ENCODE peak calls at places on chromosomes 7 and 10, in eight cellular contexts. One of them, this sample, is unnamed.

GRCh38 chr7:45974540-45975360 is 53.7 kb upstream of the IGFBP3 start:
- DNase-seq in LoVo: no peak
- DNase-seq in astrocyte of the hippocampus: no peak
- DNase-seq in SW480: peak
- DNase-seq in stimulated activated CD4-positive, alpha-beta T cell treated with anti-CD3 and anti-CD28 coated beads, TNF-alpha, amount 100 ng/mL, for 48 hours: no peak
- DNase-seq in HuH-7.5: no peak
- DNase-seq in Right ventricle myocardium inferior: no peak
- DNase-seq in HFFc6: no peak
- DNase-seq in this sample: no peak

GRCh38 chr10:11145498-11145855 is 127.8 kb downstream of the CELF2 start:
- DNase-seq in Right ventricle myocardium inferior: no peak
- DNase-seq in astrocyte of the hippocampus: no peak
- DNase-seq in HFFc6: no peak
- DNase-seq in HuH-7.5: no peak
- DNase-seq in stimulated activated CD4-positive, alpha-beta T cell treated with anti-CD3 and anti-CD28 coated beads, TNF-alpha, amount 100 ng/mL, for 48 hours: no peak
- DNase-seq in LoVo: no peak
- DNase-seq in SW480: no peak
- DNase-seq in this sample: no peak

GRCh38 chr10:52532650-52533290 is 218.7 kb downstream of the DKK1 start:
- DNase-seq in Right ventricle myocardium inferior: no peak
- DNase-seq in stimulated activated CD4-positive, alpha-beta T cell treated with anti-CD3 and anti-CD28 coated beads, TNF-alpha, amount 100 ng/mL, for 48 hours: no peak
- DNase-seq in HFFc6: no peak
- DNase-seq in astrocyte of the hippocampus: no peak
- DNase-seq in SW480: no peak
- DNase-seq in LoVo: no peak
- DNase-seq in HuH-7.5: no peak
- DNase-seq in this sample: no peak

GRCh38 chr10:76397957-76398665 is 966.7 kb downstream of the LRMDA start:
- DNase-seq in HuH-7.5: no peak
- DNase-seq in SW480: no peak
- DNase-seq in stimulated activated CD4-positive, alpha-beta T cell treated with anti-CD3 and anti-CD28 coated beads, TNF-alpha, amount 100 ng/mL, for 48 hours: no peak
- DNase-seq in Right ventricle myocardium inferior: no peak
- DNase-seq in LoVo: no peak
- DNase-seq in astrocyte of the hippocampus: peak
- DNase-seq in HFFc6: no peak
- DNase-seq in this sample: no peak

GRCh38 chr7:147759327-147759943 is 831.1 kb upstream of the C7orf33 start:
- DNase-seq in astrocyte of the hippocampus: no peak
- DNase-seq in HFFc6: no peak
- DNase-seq in SW480: no peak
- DNase-seq in HuH-7.5: no peak
- DNase-seq in stimulated activated CD4-positive, alpha-beta T cell treated with anti-CD3 and anti-CD28 coated beads, TNF-alpha, amount 100 ng/mL, for 48 hours: no peak
- DNase-seq in LoVo: no peak
- DNase-seq in Right ventricle myocardium inferior: no peak
- DNase-seq in this sample: no peak

GRCh38 chr10:114593816-114594468 is 64.1 kb downstream of the ABLIM1 start:
- DNase-seq in astrocyte of the hippocampus: no peak
- DNase-seq in LoVo: no peak
- DNase-seq in Right ventricle myocardium inferior: no peak
- DNase-seq in SW480: no peak
- DNase-seq in HuH-7.5: no peak
- DNase-seq in stimulated activated CD4-positive, alpha-beta T cell treated with anti-CD3 and anti-CD28 coated beads, TNF-alpha, amount 100 ng/mL, for 48 hours: no peak
- DNase-seq in HFFc6: no peak
- DNase-seq in this sample: no peak

GRCh38 chr7:106569500-106569929 is 91.4 kb downstream of the CCDC71L start:
- DNase-seq in Right ventricle myocardium inferior: no peak
- DNase-seq in LoVo: no peak
- DNase-seq in HuH-7.5: no peak
- DNase-seq in HFFc6: no peak
- DNase-seq in astrocyte of the hippocampus: no peak
- DNase-seq in stimulated activated CD4-positive, alpha-beta T cell treated with anti-CD3 and anti-CD28 coated beads, TNF-alpha, amount 100 ng/mL, for 48 hours: no peak
- DNase-seq in SW480: no peak
- DNase-seq in this sample: no peak

GRCh38 chr7:82141427-82141826 is 302.1 kb downstream of the CACNA2D1 start:
- DNase-seq in HuH-7.5: no peak
- DNase-seq in SW480: no peak
- DNase-seq in HFFc6: peak
- DNase-seq in Right ventricle myocardium inferior: no peak
- DNase-seq in astrocyte of the hippocampus: peak
- DNase-seq in LoVo: no peak
- DNase-seq in stimulated activated CD4-positive, alpha-beta T cell treated with anti-CD3 and anti-CD28 coated beads, TNF-alpha, amount 100 ng/mL, for 48 hours: no peak
- DNase-seq in this sample: peak

GRCh38 chr7:41578700-41579099 is 124.2 kb downstream of the INHBA start:
- DNase-seq in SW480: no peak
- DNase-seq in astrocyte of the hippocampus: peak
- DNase-seq in Right ventricle myocardium inferior: no peak
- DNase-seq in HuH-7.5: no peak
- DNase-seq in HFFc6: no peak
- DNase-seq in stimulated activated CD4-positive, alpha-beta T cell treated with anti-CD3 and anti-CD28 coated beads, TNF-alpha, amount 100 ng/mL, for 48 hours: no peak
- DNase-seq in LoVo: no peak
- DNase-seq in this sample: no peak

GRCh38 chr7:5508698-5509097 is 85.1 kb upstream of the TNRC18 start:
- DNase-seq in HFFc6: no peak
- DNase-seq in Right ventricle myocardium inferior: no peak
- DNase-seq in SW480: no peak
- DNase-seq in stimulated activated CD4-positive, alpha-beta T cell treated with anti-CD3 and anti-CD28 coated beads, TNF-alpha, amount 100 ng/mL, for 48 hours: no peak
- DNase-seq in astrocyte of the hippocampus: no peak
- DNase-seq in LoVo: no peak
- DNase-seq in HuH-7.5: no peak
- DNase-seq in this sample: no peak

GRCh38 chr7:123787227-123788007 is 38.6 kb upstream of the WASL start:
- DNase-seq in LoVo: no peak
- DNase-seq in Right ventricle myocardium inferior: no peak
- DNase-seq in HuH-7.5: no peak
- DNase-seq in stimulated activated CD4-positive, alpha-beta T cell treated with anti-CD3 and anti-CD28 coated beads, TNF-alpha, amount 100 ng/mL, for 48 hours: no peak
- DNase-seq in astrocyte of the hippocampus: no peak
- DNase-seq in SW480: no peak
- DNase-seq in HFFc6: no peak
- DNase-seq in this sample: no peak

GRCh38 chr7:18128846-18129245 is 101.2 kb upstream of the PRPS1L1 start:
- DNase-seq in HFFc6: no peak
- DNase-seq in stimulated activated CD4-positive, alpha-beta T cell treated with anti-CD3 and anti-CD28 coated beads, TNF-alpha, amount 100 ng/mL, for 48 hours: no peak
- DNase-seq in astrocyte of the hippocampus: no peak
- DNase-seq in SW480: no peak
- DNase-seq in LoVo: no peak
- DNase-seq in HuH-7.5: no peak
- DNase-seq in Right ventricle myocardium inferior: no peak
- DNase-seq in this sample: no peak

GRCh38 chr10:74982634-74982982 is 128.8 kb upstream of the SAMD8 start:
- DNase-seq in stimulated activated CD4-positive, alpha-beta T cell treated with anti-CD3 and anti-CD28 coated beads, TNF-alpha, amount 100 ng/mL, for 48 hours: no peak
- DNase-seq in HuH-7.5: no peak
- DNase-seq in HFFc6: no peak
- DNase-seq in SW480: no peak
- DNase-seq in Right ventricle myocardium inferior: no peak
- DNase-seq in astrocyte of the hippocampus: no peak
- DNase-seq in LoVo: no peak
- DNase-seq in this sample: no peak

GRCh38 chr10:58266003-58266825 is 1.5 kb downstream of the IPMK start:
- DNase-seq in astrocyte of the hippocampus: peak
- DNase-seq in HuH-7.5: peak
- DNase-seq in LoVo: no peak
- DNase-seq in Right ventricle myocardium inferior: no peak
- DNase-seq in stimulated activated CD4-positive, alpha-beta T cell treated with anti-CD3 and anti-CD28 coated beads, TNF-alpha, amount 100 ng/mL, for 48 hours: no peak
- DNase-seq in HFFc6: peak
- DNase-seq in SW480: peak
- DNase-seq in this sample: peak

GRCh38 chr10:74194545-74194944 is 43.5 kb downstream of the ADK start:
- DNase-seq in LoVo: no peak
- DNase-seq in Right ventricle myocardium inferior: no peak
- DNase-seq in HuH-7.5: no peak
- DNase-seq in SW480: no peak
- DNase-seq in HFFc6: no peak
- DNase-seq in astrocyte of the hippocampus: no peak
- DNase-seq in stimulated activated CD4-positive, alpha-beta T cell treated with anti-CD3 and anti-CD28 coated beads, TNF-alpha, amount 100 ng/mL, for 48 hours: no peak
- DNase-seq in this sample: no peak

GRCh38 chr10:3222068-3222467 is 49.5 kb upstream of the PITRM1 start:
- DNase-seq in LoVo: no peak
- DNase-seq in HFFc6: no peak
- DNase-seq in stimulated activated CD4-positive, alpha-beta T cell treated with anti-CD3 and anti-CD28 coated beads, TNF-alpha, amount 100 ng/mL, for 48 hours: no peak
- DNase-seq in HuH-7.5: no peak
- DNase-seq in astrocyte of the hippocampus: no peak
- DNase-seq in SW480: no peak
- DNase-seq in Right ventricle myocardium inferior: no peak
- DNase-seq in this sample: no peak

GRCh38 chr10:72567421-72567820 is 58.5 kb downstream of the MICU1 start:
- DNase-seq in HuH-7.5: no peak
- DNase-seq in SW480: peak
- DNase-seq in astrocyte of the hippocampus: peak
- DNase-seq in Right ventricle myocardium inferior: no peak
- DNase-seq in LoVo: no peak
- DNase-seq in stimulated activated CD4-positive, alpha-beta T cell treated with anti-CD3 and anti-CD28 coated beads, TNF-alpha, amount 100 ng/mL, for 48 hours: no peak
- DNase-seq in HFFc6: peak
- DNase-seq in this sample: no peak

GRCh38 chr7:102916426-102916825 is 3.6 kb downstream of the LRRC17 start:
- DNase-seq in LoVo: no peak
- DNase-seq in stimulated activated CD4-positive, alpha-beta T cell treated with anti-CD3 and anti-CD28 coated beads, TNF-alpha, amount 100 ng/mL, for 48 hours: no peak
- DNase-seq in HuH-7.5: no peak
- DNase-seq in Right ventricle myocardium inferior: no peak
- DNase-seq in SW480: no peak
- DNase-seq in HFFc6: peak
- DNase-seq in astrocyte of the hippocampus: peak
- DNase-seq in this sample: peak

GRCh38 chr7:55366461-55367138 is 1.5 kb downstream of the LANCL2 start:
- DNase-seq in HFFc6: no peak
- DNase-seq in astrocyte of the hippocampus: peak
- DNase-seq in HuH-7.5: no peak
- DNase-seq in stimulated activated CD4-positive, alpha-beta T cell treated with anti-CD3 and anti-CD28 coated beads, TNF-alpha, amount 100 ng/mL, for 48 hours: no peak
- DNase-seq in Right ventricle myocardium inferior: no peak
- DNase-seq in SW480: peak
- DNase-seq in LoVo: peak
- DNase-seq in this sample: peak

GRCh38 chr10:48289652-48290238 is 15.2 kb upstream of the FRMPD2 start:
- DNase-seq in LoVo: peak
- DNase-seq in astrocyte of the hippocampus: peak
- DNase-seq in Right ventricle myocardium inferior: peak
- DNase-seq in stimulated activated CD4-positive, alpha-beta T cell treated with anti-CD3 and anti-CD28 coated beads, TNF-alpha, amount 100 ng/mL, for 48 hours: peak
- DNase-seq in HuH-7.5: no peak
- DNase-seq in HFFc6: no peak
- DNase-seq in SW480: peak
- DNase-seq in this sample: peak

GRCh38 chr10:26574783-26575182 is 122.7 kb upstream of the PDSS1 start:
- DNase-seq in Right ventricle myocardium inferior: no peak
- DNase-seq in HFFc6: no peak
- DNase-seq in stimulated activated CD4-positive, alpha-beta T cell treated with anti-CD3 and anti-CD28 coated beads, TNF-alpha, amount 100 ng/mL, for 48 hours: no peak
- DNase-seq in SW480: no peak
- DNase-seq in astrocyte of the hippocampus: no peak
- DNase-seq in LoVo: no peak
- DNase-seq in HuH-7.5: no peak
- DNase-seq in this sample: no peak

GRCh38 chr7:50278120-50278519 is 26.4 kb upstream of the IKZF1 start:
- DNase-seq in Right ventricle myocardium inferior: no peak
- DNase-seq in stimulated activated CD4-positive, alpha-beta T cell treated with anti-CD3 and anti-CD28 coated beads, TNF-alpha, amount 100 ng/mL, for 48 hours: no peak
- DNase-seq in SW480: no peak
- DNase-seq in astrocyte of the hippocampus: no peak
- DNase-seq in HuH-7.5: no peak
- DNase-seq in HFFc6: no peak
- DNase-seq in LoVo: no peak
- DNase-seq in this sample: no peak

GRCh38 chr7:94146408-94146807 is 142.3 kb upstream of the BET1 start:
- DNase-seq in HuH-7.5: no peak
- DNase-seq in Right ventricle myocardium inferior: peak
- DNase-seq in stimulated activated CD4-positive, alpha-beta T cell treated with anti-CD3 and anti-CD28 coated beads, TNF-alpha, amount 100 ng/mL, for 48 hours: no peak
- DNase-seq in astrocyte of the hippocampus: no peak
- DNase-seq in SW480: no peak
- DNase-seq in LoVo: no peak
- DNase-seq in HFFc6: no peak
- DNase-seq in this sample: peak

GRCh38 chr10:78614744-78615143 is 454.0 kb upstream of the ZMIZ1 start:
- DNase-seq in LoVo: no peak
- DNase-seq in astrocyte of the hippocampus: no peak
- DNase-seq in SW480: no peak
- DNase-seq in stimulated activated CD4-positive, alpha-beta T cell treated with anti-CD3 and anti-CD28 coated beads, TNF-alpha, amount 100 ng/mL, for 48 hours: no peak
- DNase-seq in Right ventricle myocardium inferior: no peak
- DNase-seq in HuH-7.5: no peak
- DNase-seq in HFFc6: no peak
- DNase-seq in this sample: no peak

GRCh38 chr10:43689618-43689954 is 40.9 kb upstream of the ZNF32 start:
- DNase-seq in SW480: peak
- DNase-seq in stimulated activated CD4-positive, alpha-beta T cell treated with anti-CD3 and anti-CD28 coated beads, TNF-alpha, amount 100 ng/mL, for 48 hours: no peak
- DNase-seq in astrocyte of the hippocampus: peak
- DNase-seq in Right ventricle myocardium inferior: peak
- DNase-seq in LoVo: no peak
- DNase-seq in HFFc6: no peak
- DNase-seq in HuH-7.5: peak
- DNase-seq in this sample: no peak

GRCh38 chr7:108145401-108145800 is 15.2 kb upstream of the LAMB4 start:
- DNase-seq in HuH-7.5: no peak
- DNase-seq in LoVo: no peak
- DNase-seq in SW480: no peak
- DNase-seq in astrocyte of the hippocampus: no peak
- DNase-seq in HFFc6: no peak
- DNase-seq in stimulated activated CD4-positive, alpha-beta T cell treated with anti-CD3 and anti-CD28 coated beads, TNF-alpha, amount 100 ng/mL, for 48 hours: no peak
- DNase-seq in Right ventricle myocardium inferior: no peak
- DNase-seq in this sample: no peak

GRCh38 chr10:116606061-116606483 is 14.7 kb upstream of the PNLIPRP2 start:
- DNase-seq in SW480: no peak
- DNase-seq in HuH-7.5: no peak
- DNase-seq in HFFc6: no peak
- DNase-seq in stimulated activated CD4-positive, alpha-beta T cell treated with anti-CD3 and anti-CD28 coated beads, TNF-alpha, amount 100 ng/mL, for 48 hours: no peak
- DNase-seq in Right ventricle myocardium inferior: no peak
- DNase-seq in astrocyte of the hippocampus: no peak
- DNase-seq in LoVo: no peak
- DNase-seq in this sample: no peak

GRCh38 chr10:84588426-84588825 is 260.0 kb downstream of the CCSER2 start:
- DNase-seq in LoVo: no peak
- DNase-seq in HuH-7.5: no peak
- DNase-seq in HFFc6: no peak
- DNase-seq in SW480: no peak
- DNase-seq in astrocyte of the hippocampus: no peak
- DNase-seq in Right ventricle myocardium inferior: no peak
- DNase-seq in stimulated activated CD4-positive, alpha-beta T cell treated with anti-CD3 and anti-CD28 coated beads, TNF-alpha, amount 100 ng/mL, for 48 hours: no peak
- DNase-seq in this sample: no peak

GRCh38 chr10:14063531-14064317 is 267.0 kb downstream of the FRMD4A start:
- DNase-seq in stimulated activated CD4-positive, alpha-beta T cell treated with anti-CD3 and anti-CD28 coated beads, TNF-alpha, amount 100 ng/mL, for 48 hours: no peak
- DNase-seq in Right ventricle myocardium inferior: no peak
- DNase-seq in HFFc6: peak
- DNase-seq in SW480: no peak
- DNase-seq in LoVo: no peak
- DNase-seq in astrocyte of the hippocampus: peak
- DNase-seq in HuH-7.5: no peak
- DNase-seq in this sample: no peak

GRCh38 chr7:151768805-151769188 is 108.1 kb downstream of the PRKAG2 start:
- DNase-seq in astrocyte of the hippocampus: no peak
- DNase-seq in LoVo: no peak
- DNase-seq in HFFc6: no peak
- DNase-seq in HuH-7.5: no peak
- DNase-seq in Right ventricle myocardium inferior: no peak
- DNase-seq in stimulated activated CD4-positive, alpha-beta T cell treated with anti-CD3 and anti-CD28 coated beads, TNF-alpha, amount 100 ng/mL, for 48 hours: no peak
- DNase-seq in SW480: no peak
- DNase-seq in this sample: no peak

GRCh38 chr7:151431281-151431767 is 8.6 kb downstream of the CRYGN start:
- DNase-seq in astrocyte of the hippocampus: no peak
- DNase-seq in SW480: no peak
- DNase-seq in HuH-7.5: no peak
- DNase-seq in Right ventricle myocardium inferior: no peak
- DNase-seq in HFFc6: no peak
- DNase-seq in stimulated activated CD4-positive, alpha-beta T cell treated with anti-CD3 and anti-CD28 coated beads, TNF-alpha, amount 100 ng/mL, for 48 hours: no peak
- DNase-seq in LoVo: no peak
- DNase-seq in this sample: no peak

GRCh38 chr10:63066606-63067005 is 66.5 kb upstream of the NRBF2 start:
- DNase-seq in HFFc6: no peak
- DNase-seq in SW480: no peak
- DNase-seq in astrocyte of the hippocampus: no peak
- DNase-seq in LoVo: no peak
- DNase-seq in HuH-7.5: no peak
- DNase-seq in stimulated activated CD4-positive, alpha-beta T cell treated with anti-CD3 and anti-CD28 coated beads, TNF-alpha, amount 100 ng/mL, for 48 hours: no peak
- DNase-seq in Right ventricle myocardium inferior: no peak
- DNase-seq in this sample: no peak

GRCh38 chr7:149286811-149287400 is 24.9 kb downstream of the ZNF783 start:
- DNase-seq in Right ventricle myocardium inferior: peak
- DNase-seq in HuH-7.5: no peak
- DNase-seq in HFFc6: no peak
- DNase-seq in LoVo: no peak
- DNase-seq in astrocyte of the hippocampus: no peak
- DNase-seq in SW480: no peak
- DNase-seq in stimulated activated CD4-positive, alpha-beta T cell treated with anti-CD3 and anti-CD28 coated beads, TNF-alpha, amount 100 ng/mL, for 48 hours: no peak
- DNase-seq in this sample: no peak

This sample was measured in SJCRH30.